ENCODE peak calls at places on chromosome 7, in five cellular contexts. R is K562, C is HepG2, F is GM12878, Q is H1. B is an unnamed sample.

GRCh38 chr7:106772655-106773108 is 92.4 kb upstream of the PIK3CG start:
- DNase-seq in R (no peak), C (no peak), F (no peak), Q (no peak), B (peak; percentile 42)

GRCh38 chr7:44083796-44084195 is 1.5 kb upstream of the POLM start:
- DNase-seq in R (no peak), C (no peak), F (no peak), Q (no peak), B (no peak)

GRCh38 chr7:55085511-55086412 is 66.9 kb downstream of the EGFR start:
- DNase-seq in R (no peak), C (no peak), F (no peak), Q (no peak), B (no peak)

GRCh38 chr7:111145472-111145871 is 54.5 kb downstream of the LRRN3 start:
- DNase-seq in R (no peak), C (no peak), F (no peak), Q (no peak), B (no peak)

GRCh38 chr7:45921699-45922519 is 837 bp upstream of the IGFBP3 start:
- DNase-seq in R (peak; percentile 33), C (peak; percentile 34), F (no peak), Q (peak; percentile 87), B (peak; percentile 64)

GRCh38 chr7:68720722-68721121 is 877.6 kb upstream of the AUTS2 start:
- DNase-seq in R (no peak), C (no peak), F (no peak), Q (no peak), B (no peak)

GRCh38 chr7:1024876-1025746 is 19.2 kb upstream of the GPR146 start:
- DNase-seq in R (no peak), C (no peak), F (no peak), Q (no peak), B (no peak)

GRCh38 chr7:6026011-6026819 is 5.0 kb upstream of the ANKRD61 start:
- DNase-seq in R (peak; percentile 55), C (peak; percentile 64), F (peak; percentile 23), Q (peak; percentile 75), B (peak; percentile 56)

GRCh38 chr7:4702961-4703512 is 20.9 kb downstream of the FOXK1 start:
- DNase-seq in R (no peak), C (no peak), F (no peak), Q (no peak), B (no peak)

GRCh38 chr7:39069046-39069445 is 91.3 kb downstream of the POU6F2 start:
- DNase-seq in R (no peak), C (no peak), F (no peak), Q (no peak), B (no peak)

GRCh38 chr7:139734395-139734794 is 43.4 kb downstream of the HIPK2 start:
- DNase-seq in R (no peak), C (no peak), F (no peak), Q (no peak), B (no peak)

GRCh38 chr7:23235688-23236280 is 10.8 kb upstream of the GPNMB start:
- DNase-seq in R (no peak), C (peak; percentile 14), F (no peak), Q (no peak), B (no peak)

GRCh38 chr7:99638731-99639130 is 22.0 kb downstream of the ZSCAN25 start:
- DNase-seq in R (no peak), C (no peak), F (no peak), Q (no peak), B (no peak)

GRCh38 chr7:113120647-113121046 is 2.3 kb upstream of the SMIM30 start:
- DNase-seq in R (no peak), C (no peak), F (no peak), Q (no peak), B (no peak)

GRCh38 chr7:115038158-115038557 is 116.3 kb downstream of the MDFIC start:
- DNase-seq in R (no peak), C (no peak), F (no peak), Q (no peak), B (no peak)

GRCh38 chr7:159091480-159092475 is 52.9 kb downstream of the VIPR2 start:
- DNase-seq in R (no peak), C (no peak), F (no peak), Q (peak; percentile 40), B (no peak)

GRCh38 chr7:112103246-112103645 is 103.0 kb downstream of the DOCK4 start:
- DNase-seq in R (no peak), C (no peak), F (no peak), Q (no peak), B (no peak)

GRCh38 chr7:99714171-99714570 is 20.8 kb downstream of the CYP3A7 start:
- DNase-seq in R (no peak), C (no peak), F (no peak), Q (no peak), B (no peak)

GRCh38 chr7:46838463-46838862 is 743.4 kb downstream of the TNS3 start:
- DNase-seq in R (no peak), C (no peak), F (no peak), Q (no peak), B (no peak)

GRCh38 chr7:71473366-71473967 is 341.5 kb downstream of the GALNT17 start:
- DNase-seq in R (no peak), C (no peak), F (no peak), Q (no peak), B (no peak)

GRCh38 chr7:121126801-121127534 is 138.5 kb downstream of the CPED1 start:
- DNase-seq in R (no peak), C (no peak), F (no peak), Q (no peak), B (peak; percentile 10)

DNA sequence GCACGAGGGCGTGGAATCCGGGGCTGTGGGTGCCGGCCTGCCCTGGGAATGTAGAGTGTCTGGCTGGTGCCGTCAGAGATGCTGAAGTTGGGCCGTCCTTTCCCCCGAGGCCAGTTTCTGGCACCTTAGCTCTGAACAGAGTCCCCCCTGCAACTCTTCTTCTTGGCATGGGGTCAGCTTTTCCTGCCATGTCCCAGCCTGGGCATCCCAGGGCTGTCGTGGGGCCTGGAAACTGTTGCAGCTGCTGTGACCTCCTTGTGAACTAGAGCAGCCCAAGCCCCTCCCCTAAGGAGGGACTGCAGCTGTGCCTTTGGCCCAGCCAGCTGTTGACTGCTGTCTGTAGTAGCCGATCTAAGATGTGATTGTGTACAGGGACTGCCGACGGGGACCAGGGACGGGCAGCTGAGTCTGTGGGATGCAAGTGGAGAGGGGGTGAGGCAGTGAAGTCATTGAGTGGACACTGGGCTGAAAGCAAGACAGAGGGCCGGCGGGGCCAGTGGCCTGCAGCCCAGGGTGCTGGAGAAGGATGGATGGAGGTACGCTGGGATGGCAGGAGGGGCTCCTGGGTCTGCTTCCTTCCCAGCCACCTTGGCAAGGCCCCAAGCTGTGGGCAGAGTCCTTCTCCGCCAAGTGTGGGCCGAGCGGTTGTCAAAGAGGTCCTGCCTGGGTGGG is 35.7 kb downstream of the GBX1 start:
- DNase-seq in R (no peak), C (no peak), F (no peak), Q (no peak), B (no peak)
- TF ChIP-seq KDM1A in R (no peak), C (no peak), F (no peak), Q (no peak), B (no peak)

GRCh38 chr7:40310213-40310612 is 175.4 kb downstream of the SUGCT start:
- DNase-seq in R (no peak), C (no peak), F (no peak), Q (no peak), B (no peak)

GRCh38 chr7:40311307-40311706 is 176.5 kb downstream of the SUGCT start:
- DNase-seq in R (no peak), C (no peak), F (peak; percentile 23), Q (no peak), B (no peak)

GRCh38 chr7:40316176-40316575 is 181.4 kb downstream of the SUGCT start:
- DNase-seq in R (no peak), C (no peak), F (no peak), Q (no peak), B (no peak)

DNA sequence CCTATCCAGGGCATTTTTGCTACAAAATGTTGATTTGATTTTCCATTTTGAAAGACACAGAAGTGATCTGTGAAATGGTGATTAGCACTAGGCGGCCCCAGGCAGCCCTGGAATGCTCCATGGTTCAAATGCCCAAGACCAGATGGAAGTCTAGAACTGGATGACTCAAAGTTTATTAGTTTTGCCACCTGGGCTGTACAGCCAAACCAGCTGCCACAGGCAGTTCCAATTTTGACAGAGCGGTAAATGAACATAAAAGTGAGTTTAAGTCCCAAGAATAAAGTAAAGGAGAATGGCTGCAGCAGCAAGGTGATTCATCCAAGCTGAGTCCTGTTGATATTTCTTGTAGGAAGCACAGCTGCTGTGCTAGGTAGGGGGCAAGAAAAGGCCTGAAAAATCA is 180.5 kb downstream of the SUGCT start:
- DNase-seq in R (no peak), C (no peak), F (no peak), Q (no peak), B (no peak)
- TF ChIP-seq MAX in R (no peak), C (no peak), F (no peak), Q (no peak), B (no peak)

GRCh38 chr7:157927313-157927925 is 590.6 kb downstream of the DNAJB6 start:
- DNase-seq in R (no peak), C (no peak), F (no peak), Q (no peak), B (no peak)
- TF ChIP-seq RAD21 in R (no peak), C (no peak), F (no peak), Q (no peak), B (no peak)

DNA sequence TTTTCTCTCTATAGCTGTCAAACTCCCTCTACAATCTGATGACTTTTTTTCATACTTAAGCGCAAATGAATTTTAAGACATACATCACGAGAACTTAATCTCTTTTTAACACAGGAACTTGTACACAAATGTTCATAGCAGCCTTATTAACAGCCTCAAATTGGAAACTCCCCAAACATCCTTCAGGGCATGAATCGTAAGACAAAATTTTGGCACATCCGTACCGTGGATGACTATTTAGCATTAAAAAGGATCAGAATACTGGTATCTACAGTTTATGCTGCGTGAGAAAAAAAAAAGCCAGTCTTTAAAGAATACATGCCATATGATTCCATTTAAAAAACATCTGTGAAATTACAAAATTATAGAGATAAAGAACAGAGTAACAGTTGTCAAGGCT is 46.9 kb downstream of the PDE1C start:
- DNase-seq in R (no peak), C (no peak), F (no peak), Q (no peak), B (no peak)
- TF ChIP-seq KDM1A in R (no peak), C (no peak), F (no peak), Q (no peak), B (no peak)

GRCh38 chr7:80410081-80410480 is 101.8 kb downstream of the GNAT3 start:
- DNase-seq in R (no peak), C (no peak), F (no peak), Q (no peak), B (no peak)
- TF ChIP-seq MAX in R (no peak), C (no peak), F (no peak), Q (no peak), B (no peak)